ENCODE peak calls at places on chromosomes 12 and 14, in eight cellular contexts. One of them, this sample, is unnamed. For H3K36me3, the result is how much of the 10 kb centered on the place peaks cover.

GRCh38 chr12:29710104-29710503 is 73.6 kb downstream of the TMTC1 start:
- DNase-seq in lung: no peak
- DNase-seq in heart right ventricle: peak
- DNase-seq in suprapubic skin: no peak
- DNase-seq in ovary: peak
- DNase-seq in left ventricle myocardium inferior: peak
- DNase-seq in psoas muscle: peak
- DNase-seq in tibial artery: peak
- DNase-seq in this sample: no peak

GRCh38 chr12:64450057-64450640 is 1.8 kb upstream of the TBK1 start:
- DNase-seq in lung: no peak
- DNase-seq in heart right ventricle: no peak
- DNase-seq in suprapubic skin: no peak
- DNase-seq in ovary: no peak
- DNase-seq in left ventricle myocardium inferior: no peak
- DNase-seq in psoas muscle: no peak
- DNase-seq in tibial artery: no peak
- DNase-seq in this sample: no peak

GRCh38 chr12:30846776-30847175 is 79.8 kb upstream of the TSPAN11 start:
- DNase-seq in lung: no peak
- DNase-seq in heart right ventricle: no peak
- DNase-seq in suprapubic skin: peak
- DNase-seq in ovary: no peak
- DNase-seq in left ventricle myocardium inferior: no peak
- DNase-seq in psoas muscle: no peak
- DNase-seq in tibial artery: no peak
- DNase-seq in this sample: no peak

GRCh38 chr14:21279783-21280182 is at the start of gene RPGRIP1:
- DNase-seq in lung: no peak
- DNase-seq in heart right ventricle: no peak
- DNase-seq in suprapubic skin: no peak
- DNase-seq in ovary: no peak
- DNase-seq in left ventricle myocardium inferior: no peak
- DNase-seq in psoas muscle: no peak
- DNase-seq in tibial artery: no peak
- DNase-seq in this sample: no peak

GRCh38 chr12:11880424-11880823 is 190.3 kb upstream of the BCL2L14 start:
- DNase-seq in lung: no peak
- DNase-seq in heart right ventricle: no peak
- DNase-seq in suprapubic skin: no peak
- DNase-seq in ovary: no peak
- DNase-seq in left ventricle myocardium inferior: no peak
- DNase-seq in psoas muscle: no peak
- DNase-seq in tibial artery: no peak
- DNase-seq in this sample: no peak

GRCh38 chr12:108645686-108646596 is 12.2 kb upstream of the SELPLG start:
- DNase-seq in lung: no peak
- DNase-seq in heart right ventricle: no peak
- DNase-seq in suprapubic skin: peak
- DNase-seq in ovary: no peak
- DNase-seq in left ventricle myocardium inferior: no peak
- DNase-seq in psoas muscle: no peak
- DNase-seq in tibial artery: no peak
- DNase-seq in this sample: no peak

GRCh38 chr14:59406454-59407245 is 58.5 kb downstream of the GPR135 start:
- DNase-seq in lung: no peak
- DNase-seq in heart right ventricle: no peak
- DNase-seq in suprapubic skin: no peak
- DNase-seq in ovary: no peak
- DNase-seq in left ventricle myocardium inferior: no peak
- DNase-seq in psoas muscle: no peak
- DNase-seq in tibial artery: no peak
- DNase-seq in this sample: no peak

GRCh38 chr14:55355922-55356321 is 55.7 kb downstream of the ATG14 start:
- DNase-seq in lung: no peak
- DNase-seq in heart right ventricle: no peak
- DNase-seq in suprapubic skin: no peak
- DNase-seq in ovary: no peak
- DNase-seq in left ventricle myocardium inferior: no peak
- DNase-seq in psoas muscle: no peak
- DNase-seq in tibial artery: no peak
- DNase-seq in this sample: no peak

GRCh38 chr12:124686001-124686884 is 118.8 kb upstream of the NCOR2 start:
- DNase-seq in lung: no peak
- DNase-seq in heart right ventricle: no peak
- DNase-seq in suprapubic skin: no peak
- DNase-seq in ovary: no peak
- DNase-seq in left ventricle myocardium inferior: no peak
- DNase-seq in psoas muscle: no peak
- DNase-seq in tibial artery: no peak
- DNase-seq in this sample: no peak

GRCh38 chr14:56874375-56874774 is 64.1 kb upstream of the OTX2 start:
- DNase-seq in lung: no peak
- DNase-seq in heart right ventricle: no peak
- DNase-seq in suprapubic skin: no peak
- DNase-seq in ovary: no peak
- DNase-seq in left ventricle myocardium inferior: no peak
- DNase-seq in psoas muscle: no peak
- DNase-seq in tibial artery: no peak
- DNase-seq in this sample: peak

GRCh38 chr14:72678360-72678759 is 215.5 kb downstream of the DPF3 start:
- DNase-seq in lung: no peak
- DNase-seq in heart right ventricle: no peak
- DNase-seq in suprapubic skin: no peak
- DNase-seq in ovary: no peak
- DNase-seq in left ventricle myocardium inferior: no peak
- DNase-seq in psoas muscle: no peak
- DNase-seq in tibial artery: no peak
- DNase-seq in this sample: no peak

GRCh38 chr14:104371031-104371430 is 208.5 kb upstream of the C14orf180 start:
- DNase-seq in lung: no peak
- DNase-seq in heart right ventricle: no peak
- DNase-seq in suprapubic skin: no peak
- DNase-seq in ovary: no peak
- DNase-seq in left ventricle myocardium inferior: no peak
- DNase-seq in psoas muscle: no peak
- DNase-seq in tibial artery: no peak
- DNase-seq in this sample: no peak

GRCh38 chr12:97640826-97641225 is 178.2 kb downstream of the RMST start:
- DNase-seq in lung: no peak
- DNase-seq in heart right ventricle: no peak
- DNase-seq in suprapubic skin: no peak
- DNase-seq in ovary: no peak
- DNase-seq in left ventricle myocardium inferior: no peak
- DNase-seq in psoas muscle: no peak
- DNase-seq in tibial artery: no peak
- DNase-seq in this sample: no peak

GRCh38 chr12:63362801-63363200 is 211.8 kb upstream of the AVPR1A start:
- DNase-seq in lung: no peak
- DNase-seq in heart right ventricle: no peak
- DNase-seq in suprapubic skin: no peak
- DNase-seq in ovary: no peak
- DNase-seq in left ventricle myocardium inferior: no peak
- DNase-seq in psoas muscle: no peak
- DNase-seq in tibial artery: no peak
- DNase-seq in this sample: no peak

GRCh38 chr14:51442513-51443175 is 202.6 kb downstream of the TMX1 start:
- DNase-seq in lung: no peak
- DNase-seq in heart right ventricle: no peak
- DNase-seq in suprapubic skin: no peak
- DNase-seq in ovary: no peak
- DNase-seq in left ventricle myocardium inferior: no peak
- DNase-seq in psoas muscle: no peak
- DNase-seq in tibial artery: no peak
- DNase-seq in this sample: no peak

GRCh38 chr14:31251028-31251958 is 43.7 kb upstream of the HECTD1 start:
- DNase-seq in lung: no peak
- DNase-seq in heart right ventricle: no peak
- DNase-seq in suprapubic skin: no peak
- DNase-seq in ovary: no peak
- DNase-seq in left ventricle myocardium inferior: no peak
- DNase-seq in psoas muscle: no peak
- DNase-seq in tibial artery: no peak
- DNase-seq in this sample: no peak

GRCh38 chr14:61396279-61396678 is 74.9 kb downstream of the PRKCH start:
- DNase-seq in lung: no peak
- DNase-seq in heart right ventricle: no peak
- DNase-seq in suprapubic skin: no peak
- DNase-seq in ovary: no peak
- DNase-seq in left ventricle myocardium inferior: no peak
- DNase-seq in psoas muscle: no peak
- DNase-seq in tibial artery: no peak
- DNase-seq in this sample: no peak

GRCh38 chr14:99745307-99745951 is 47.8 kb upstream of the EML1 start:
- DNase-seq in lung: no peak
- DNase-seq in heart right ventricle: no peak
- DNase-seq in suprapubic skin: no peak
- DNase-seq in ovary: peak
- DNase-seq in left ventricle myocardium inferior: no peak
- DNase-seq in psoas muscle: no peak
- DNase-seq in tibial artery: no peak
- DNase-seq in this sample: no peak

GRCh38 chr12:108367436-108367835 is 28.3 kb upstream of the CMKLR1 start:
- DNase-seq in lung: peak
- DNase-seq in heart right ventricle: no peak
- DNase-seq in suprapubic skin: peak
- DNase-seq in ovary: no peak
- DNase-seq in left ventricle myocardium inferior: no peak
- DNase-seq in psoas muscle: no peak
- DNase-seq in tibial artery: peak
- DNase-seq in this sample: no peak

GRCh38 chr12:130714091-130714590 is 2.0 kb downstream of the RIMBP2 start:
- DNase-seq in lung: no peak
- DNase-seq in heart right ventricle: no peak
- DNase-seq in suprapubic skin: no peak
- DNase-seq in ovary: peak
- DNase-seq in left ventricle myocardium inferior: no peak
- DNase-seq in psoas muscle: no peak
- DNase-seq in tibial artery: peak
- DNase-seq in this sample: no peak

DNA sequence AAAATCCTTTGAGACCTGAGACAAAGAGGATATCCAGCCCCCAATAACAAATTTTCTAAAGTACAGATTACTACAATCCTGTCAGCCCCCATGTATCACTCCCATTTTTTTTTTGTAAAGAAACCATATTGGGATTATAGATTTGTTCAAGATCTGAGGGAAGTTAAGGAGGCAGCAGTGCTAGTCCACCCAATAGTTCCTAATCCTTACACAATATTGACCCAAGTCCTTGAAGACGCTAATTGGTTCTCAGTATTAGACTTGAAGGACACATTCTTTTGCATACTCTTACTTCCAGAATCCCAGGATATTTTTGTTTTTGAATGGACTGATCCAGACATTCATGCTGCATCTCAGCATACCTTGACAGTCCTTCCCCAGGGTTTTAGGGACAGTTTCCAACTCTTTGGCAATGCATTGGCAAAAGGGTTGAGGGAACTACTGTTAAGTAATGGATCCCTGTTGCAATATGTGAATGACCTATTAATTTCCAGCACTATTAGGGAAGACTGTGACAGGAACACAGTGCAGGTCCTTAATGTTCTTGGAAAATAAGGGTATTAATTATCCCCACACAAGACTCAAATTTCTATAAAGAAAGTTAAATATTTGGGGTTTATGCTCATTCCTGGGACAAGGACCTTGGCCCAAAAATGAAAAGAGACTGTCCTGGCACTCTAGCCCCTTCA is 1519.5 kb upstream of the SEL1L start:
- DNase-seq in lung: no peak
- DNase-seq in heart right ventricle: no peak
- DNase-seq in suprapubic skin: no peak
- DNase-seq in ovary: no peak
- DNase-seq in left ventricle myocardium inferior: no peak
- DNase-seq in psoas muscle: no peak
- DNase-seq in tibial artery: no peak
- DNase-seq in this sample: no peak
- H3K36me3 ChIP-seq in lung: under half
- H3K36me3 ChIP-seq in heart right ventricle: under half
- H3K36me3 ChIP-seq in suprapubic skin: under half
- H3K36me3 ChIP-seq in ovary: under half
- H3K36me3 ChIP-seq in left ventricle myocardium inferior: under half
- H3K36me3 ChIP-seq in psoas muscle: under half
- H3K36me3 ChIP-seq in tibial artery: under half
- H3K36me3 ChIP-seq in this sample: under half

GRCh38 chr12:121626853-121627623 is 708 bp downstream of the ORAI1 start:
- DNase-seq in lung: peak
- DNase-seq in heart right ventricle: peak
- DNase-seq in suprapubic skin: peak
- DNase-seq in ovary: peak
- DNase-seq in left ventricle myocardium inferior: peak
- DNase-seq in psoas muscle: peak
- DNase-seq in tibial artery: peak
- DNase-seq in this sample: peak
- TF ChIP-seq CTCF in lung: no peak
- TF ChIP-seq CTCF in heart right ventricle: no peak
- TF ChIP-seq CTCF in suprapubic skin: no peak
- TF ChIP-seq CTCF in ovary: no peak
- TF ChIP-seq CTCF in left ventricle myocardium inferior: no peak
- TF ChIP-seq CTCF in psoas muscle: no peak
- TF ChIP-seq CTCF in tibial artery: no peak
- TF ChIP-seq CTCF in this sample: no peak

GRCh38 chr12:9869307-9870161 is at the start of gene CLEC2B:
- DNase-seq in lung: no peak
- DNase-seq in heart right ventricle: no peak
- DNase-seq in suprapubic skin: no peak
- DNase-seq in ovary: peak
- DNase-seq in left ventricle myocardium inferior: no peak
- DNase-seq in psoas muscle: no peak
- DNase-seq in tibial artery: no peak
- DNase-seq in this sample: no peak

GRCh38 chr12:9870311-9870866 is 1.2 kb upstream of the CLEC2B start:
- DNase-seq in lung: no peak
- DNase-seq in heart right ventricle: no peak
- DNase-seq in suprapubic skin: no peak
- DNase-seq in ovary: no peak
- DNase-seq in left ventricle myocardium inferior: no peak
- DNase-seq in psoas muscle: no peak
- DNase-seq in tibial artery: no peak
- DNase-seq in this sample: no peak

GRCh38 chr12:9868271-9868815 is 811 bp downstream of the CLEC2B start:
- DNase-seq in lung: no peak
- DNase-seq in heart right ventricle: no peak
- DNase-seq in suprapubic skin: no peak
- DNase-seq in ovary: no peak
- DNase-seq in left ventricle myocardium inferior: no peak
- DNase-seq in psoas muscle: no peak
- DNase-seq in tibial artery: no peak
- DNase-seq in this sample: no peak

GRCh38 chr12:9867531-9867930 is 1.6 kb downstream of the CLEC2B start:
- DNase-seq in lung: no peak
- DNase-seq in heart right ventricle: no peak
- DNase-seq in suprapubic skin: no peak
- DNase-seq in ovary: no peak
- DNase-seq in left ventricle myocardium inferior: no peak
- DNase-seq in psoas muscle: no peak
- DNase-seq in tibial artery: no peak
- DNase-seq in this sample: no peak

GRCh38 chr12:9868951-9869306 is 225 bp downstream of the CLEC2B start:
- DNase-seq in lung: no peak
- DNase-seq in heart right ventricle: no peak
- DNase-seq in suprapubic skin: no peak
- DNase-seq in ovary: no peak
- DNase-seq in left ventricle myocardium inferior: no peak
- DNase-seq in psoas muscle: no peak
- DNase-seq in tibial artery: no peak
- DNase-seq in this sample: no peak
- H3K4me3 ChIP-seq in lung: no peak
- H3K4me3 ChIP-seq in heart right ventricle: peak
- H3K4me3 ChIP-seq in suprapubic skin: peak
- H3K4me3 ChIP-seq in ovary: peak
- H3K4me3 ChIP-seq in left ventricle myocardium inferior: peak
- H3K4me3 ChIP-seq in psoas muscle: peak
- H3K4me3 ChIP-seq in tibial artery: peak
- H3K4me3 ChIP-seq in this sample: peak

GRCh38 chr12:40175045-40175444 is 49.8 kb upstream of the LRRK2 start:
- DNase-seq in lung: no peak
- DNase-seq in heart right ventricle: no peak
- DNase-seq in suprapubic skin: no peak
- DNase-seq in ovary: no peak
- DNase-seq in left ventricle myocardium inferior: no peak
- DNase-seq in psoas muscle: no peak
- DNase-seq in tibial artery: no peak
- DNase-seq in this sample: no peak
- H3K36me3 ChIP-seq in lung: under half
- H3K36me3 ChIP-seq in heart right ventricle: under half
- H3K36me3 ChIP-seq in suprapubic skin: under half
- H3K36me3 ChIP-seq in ovary: under half
- H3K36me3 ChIP-seq in left ventricle myocardium inferior: under half
- H3K36me3 ChIP-seq in psoas muscle: under half
- H3K36me3 ChIP-seq in tibial artery: under half
- H3K36me3 ChIP-seq in this sample: under half